ENCODE peak calls at places on chromosomes 11 and 22, in ten cellular contexts. V is GM23338, H is transverse colon, L is prostate gland, A is spleen, Q is K562, X is H1, I is stomach, F is GM12878, N is suprapubic skin. R is an unnamed sample.

GRCh38 chr11:86745571-86745970 is 54.8 kb upstream of the PRSS23 start:
- DNase-seq in V (no peak), H (no peak), L (no peak), A (no peak), Q (no peak), X (no peak), I (no peak), F (no peak), N (no peak), R (no peak)

GRCh38 chr11:20647976-20648565 is 21.3 kb upstream of the NELL1 start:
- DNase-seq in V (peak), H (peak), L (peak), A (no peak), Q (peak), X (peak), I (peak), F (peak), N (no peak), R (no peak)

GRCh38 chr22:20758688-20759087 is 15.2 kb upstream of the SERPIND1 start:
- DNase-seq in V (peak), H (no peak), L (no peak), A (no peak), Q (no peak), X (no peak), I (no peak), F (no peak), N (no peak), R (no peak)

GRCh38 chr22:27311666-27312566 is 489.6 kb downstream of the MN1 start:
- DNase-seq in V (peak), H (peak), L (no peak), A (no peak), Q (no peak), X (peak), I (no peak), F (no peak), N (no peak), R (no peak)

GRCh38 chr22:45512363-45512762 is 9.7 kb downstream of the FBLN1 start:
- DNase-seq in V (no peak), H (no peak), L (no peak), A (no peak), Q (no peak), X (no peak), I (no peak), F (no peak), N (no peak), R (no peak)

GRCh38 chr11:63841554-63841953 is 2.6 kb downstream of the MARK2 start:
- DNase-seq in V (peak), H (no peak), L (peak), A (no peak), Q (no peak), X (peak), I (no peak), F (no peak), N (no peak), R (no peak)

GRCh38 chr22:49425356-49425755 is 402.3 kb downstream of the BRD1 start:
- DNase-seq in V (no peak), H (no peak), L (no peak), A (no peak), Q (no peak), X (no peak), I (no peak), F (no peak), N (no peak), R (no peak)

GRCh38 chr11:128451651-128452470 is 135.5 kb downstream of the ETS1 start:
- DNase-seq in V (peak), H (peak), L (no peak), A (peak), Q (no peak), X (no peak), I (peak), F (no peak), N (peak), R (no peak)

GRCh38 chr11:32411937-32412615 is 23.3 kb downstream of the WT1 start:
- DNase-seq in V (no peak), H (no peak), L (no peak), A (no peak), Q (no peak), X (no peak), I (no peak), F (no peak), N (no peak), R (no peak)

GRCh38 chr11:109994896-109995295 is 98.3 kb upstream of the ZC3H12C start:
- DNase-seq in V (peak), H (no peak), L (no peak), A (no peak), Q (no peak), X (no peak), I (no peak), F (no peak), N (no peak), R (no peak)

GRCh38 chr11:11349870-11350325 is 3.2 kb downstream of the CSNK2A3 start:
- DNase-seq in V (no peak), H (no peak), L (no peak), A (no peak), Q (no peak), X (no peak), I (no peak), F (no peak), N (no peak), R (no peak)

GRCh38 chr22:40567106-40567505 is 69.4 kb downstream of the MRTFA start:
- DNase-seq in V (no peak), H (no peak), L (no peak), A (no peak), Q (no peak), X (no peak), I (no peak), F (no peak), N (no peak), R (no peak)

GRCh38 chr11:33779849-33780528 is 5.7 kb upstream of the FBXO3 start:
- DNase-seq in V (no peak), H (no peak), L (no peak), A (no peak), Q (no peak), X (no peak), I (no peak), F (no peak), N (no peak), R (no peak)

GRCh38 chr11:47057374-47057773 is 119.3 kb downstream of the ARFGAP2 start:
- DNase-seq in V (peak), H (no peak), L (no peak), A (no peak), Q (no peak), X (no peak), I (no peak), F (no peak), N (no peak), R (no peak)

GRCh38 chr22:46240073-46240472 is 10.0 kb downstream of the CDPF1 start:
- DNase-seq in V (no peak), H (no peak), L (no peak), A (no peak), Q (no peak), X (no peak), I (no peak), F (no peak), N (no peak), R (no peak)

GRCh38 chr11:79028214-79028613 is 412.6 kb downstream of the TENM4 start:
- DNase-seq in V (no peak), H (no peak), L (no peak), A (no peak), Q (no peak), X (no peak), I (no peak), F (no peak), N (no peak), R (no peak)
- H3K27ac ChIP-seq in V (no peak), H (no peak), L (no peak), A (no peak), Q (no peak), X (no peak), I (no peak), F (no peak), N (no peak), R (no peak)

GRCh38 chr11:94545641-94546470 is 2.1 kb downstream of the FUT4 start:
- DNase-seq in V (peak), H (no peak), L (no peak), A (no peak), Q (no peak), X (no peak), I (no peak), F (no peak), N (no peak), R (no peak)

GRCh38 chr11:94544832-94545640 is 1.3 kb downstream of the FUT4 start:
- DNase-seq in V (peak), H (peak), L (peak), A (peak), Q (no peak), X (peak), I (peak), F (no peak), N (peak), R (no peak)

GRCh38 chr11:94549166-94549565 is 5.4 kb downstream of the FUT4 start:
- DNase-seq in V (no peak), H (no peak), L (no peak), A (no peak), Q (peak), X (no peak), I (no peak), F (no peak), N (no peak), R (no peak)

GRCh38 chr11:94544582-94544831 is 786 bp downstream of the FUT4 start:
- DNase-seq in V (no peak), H (peak), L (no peak), A (no peak), Q (peak), X (no peak), I (no peak), F (no peak), N (no peak), R (no peak)

DNA sequence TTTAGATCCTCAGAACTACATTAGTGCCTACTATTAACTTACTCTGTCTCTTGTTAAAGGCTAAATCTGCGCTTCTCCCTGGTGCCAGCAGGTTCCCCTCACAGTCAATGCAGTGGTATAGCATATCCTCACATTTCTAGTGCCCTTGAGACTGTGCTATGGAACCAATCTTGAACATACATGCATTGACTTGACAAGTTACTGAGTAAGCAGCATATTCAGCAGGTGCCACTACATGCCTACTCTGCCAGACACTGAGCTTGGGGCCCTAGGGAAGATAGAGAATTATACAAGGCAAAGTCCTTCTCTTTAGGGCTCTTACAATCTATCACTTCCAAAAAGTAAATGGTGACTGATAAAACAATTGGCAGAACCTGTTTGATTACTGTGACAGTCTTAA is 3.2 kb downstream of the FUT4 start:
- DNase-seq in V (no peak), H (peak), L (no peak), A (no peak), Q (no peak), X (no peak), I (no peak), F (no peak), N (no peak), R (no peak)
- TF ChIP-seq POLR2AphosphoS5 in V (no peak), H (peak), L (no peak), A (no peak), Q (no peak), X (no peak), I (peak), F (no peak), N (no peak), R (no peak)

GRCh38 chr11:64854157-64854533 is 9.7 kb upstream of the CDC42BPG start:
- DNase-seq in V (no peak), H (no peak), L (no peak), A (peak), Q (no peak), X (no peak), I (no peak), F (no peak), N (no peak), R (no peak)
- H3K27ac ChIP-seq in V (no peak), H (peak), L (no peak), A (peak), Q (peak), X (no peak), I (peak), F (peak), N (peak), R (peak)

GRCh38 chr11:118791961-118792578 is 1.1 kb upstream of the DDX6 start:
- DNase-seq in V (peak), H (peak), L (peak), A (no peak), Q (peak), X (peak), I (peak), F (no peak), N (peak), R (no peak)

GRCh38 chr11:118790357-118791014 is 478 bp downstream of the DDX6 start:
- DNase-seq in V (peak), H (peak), L (peak), A (peak), Q (no peak), X (peak), I (peak), F (peak), N (peak), R (peak)

GRCh38 chr11:118792642-118793124 is 1.7 kb upstream of the DDX6 start:
- DNase-seq in V (peak), H (peak), L (peak), A (peak), Q (peak), X (peak), I (peak), F (peak), N (no peak), R (peak)

GRCh38 chr11:118791015-118791960 is at the start of gene DDX6:
- DNase-seq in V (peak), H (peak), L (peak), A (peak), Q (peak), X (peak), I (peak), F (peak), N (peak), R (peak)

GRCh38 chr11:118789501-118790356 is 1.2 kb downstream of the DDX6 start:
- DNase-seq in V (peak), H (no peak), L (peak), A (no peak), Q (peak), X (peak), I (no peak), F (peak), N (no peak), R (no peak)
- TF ChIP-seq POLR2AphosphoS5 in V (no peak), H (no peak), L (peak), A (no peak), Q (no peak), X (no peak), I (no peak), F (no peak), N (no peak), R (no peak)

DNA sequence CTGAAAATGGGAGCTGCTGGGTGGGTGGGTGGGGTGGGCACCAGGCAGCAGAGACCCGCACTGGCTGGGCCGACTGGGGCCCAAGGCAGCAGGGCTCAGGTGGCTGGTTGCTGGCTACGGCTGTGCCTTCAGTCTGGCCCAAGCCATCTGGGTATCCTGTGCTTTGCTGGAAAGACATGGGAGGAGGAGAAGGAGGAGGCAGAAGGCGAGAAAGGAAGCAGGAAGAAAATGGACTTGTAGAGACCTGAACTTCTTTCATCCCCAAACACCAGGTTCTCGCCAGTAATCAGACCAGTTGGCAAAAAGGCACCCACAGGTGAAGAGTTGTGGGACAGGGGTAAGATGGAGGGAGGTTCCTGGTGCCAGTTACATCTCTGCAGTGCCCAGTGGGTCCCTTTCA is 78.8 kb downstream of the IGLL1 start:
- DNase-seq in V (no peak), H (no peak), L (no peak), A (no peak), Q (no peak), X (no peak), I (no peak), F (no peak), N (peak), R (no peak)
- H3K27ac ChIP-seq in V (no peak), H (no peak), L (peak), A (no peak), Q (no peak), X (no peak), I (no peak), F (no peak), N (peak), R (no peak)

GRCh38 chr22:28547132-28547842 is 132.4 kb downstream of the TTC28 start:
- DNase-seq in V (no peak), H (no peak), L (no peak), A (no peak), Q (no peak), X (no peak), I (no peak), F (no peak), N (no peak), R (no peak)
- TF ChIP-seq POLR2AphosphoS5 in V (no peak), H (no peak), L (no peak), A (no peak), Q (no peak), X (no peak), I (no peak), F (no peak), N (no peak), R (no peak)